ENCODE peak calls at places on chromosomes 12 and 14, in four cellular contexts. H is GM12878, N is SK-N-SH, O is HepG2. E is an unnamed sample.

GRCh38 chr14:65456247-65456646 is 43.7 kb downstream of the FUT8 start:
- DNase-seq in H (no peak), N (no peak), O (no peak), E (no peak)

GRCh38 chr12:122894173-122895121 is 1.5 kb downstream of the VPS37B start:
- DNase-seq in N (no peak), H (no peak), O (no peak), E (no peak)

GRCh38 chr14:29216774-29217232 is 450.2 kb downstream of the FOXG1 start:
- DNase-seq in H (no peak), N (no peak), O (no peak), E (no peak)

GRCh38 chr14:33951183-33951840 is 438 bp upstream of the EGLN3 start:
- DNase-seq in H (no peak), N (no peak), O (no peak), E (no peak)

GRCh38 chr12:26327975-26328635 is 132.7 kb downstream of the SSPN start:
- DNase-seq in H (no peak), O (no peak), N (no peak), E (no peak)

GRCh38 chr12:123801573-123802178 is 39.6 kb downstream of the DNAH10 start:
- DNase-seq in H (no peak), N (no peak), O (no peak), E (no peak)

GRCh38 chr14:33682746-33683145 is 268.1 kb downstream of the EGLN3 start:
- DNase-seq in O (no peak), H (no peak), N (no peak), E (no peak)

GRCh38 chr14:30185832-30186231 is 258.2 kb upstream of the PRKD1 start:
- DNase-seq in H (no peak), N (no peak), O (no peak), E (no peak)

GRCh38 chr12:120089796-120090195 is 26.8 kb downstream of the RAB35 start:
- DNase-seq in N (no peak), O (no peak), H (no peak), E (no peak)

GRCh38 chr14:78975734-78976133 is 805.6 kb downstream of the NRXN3 start:
- DNase-seq in N (no peak), O (no peak), H (no peak), E (no peak)

GRCh38 chr12:69985656-69986055 is 160.6 kb downstream of the MYRFL start:
- DNase-seq in O (peak; percentile 24), N (peak; percentile 37), H (no peak), E (peak; percentile 7)

GRCh38 chr14:87888136-87888999 is 104.6 kb downstream of the GALC start:
- DNase-seq in N (peak; percentile 12), H (no peak), O (peak; percentile 14), E (peak; percentile 39)

GRCh38 chr14:76077340-76077739 is 74.4 kb upstream of the GPATCH2L start:
- DNase-seq in H (no peak), O (no peak), N (no peak), E (no peak)

GRCh38 chr14:57848786-57849185 is 17.1 kb downstream of the SLC35F4 start:
- DNase-seq in N (no peak), H (no peak), O (no peak), E (no peak)

GRCh38 chr12:6872073-6873048 is 742 bp downstream of the SPSB2 start:
- DNase-seq in H (peak; percentile 26), O (peak; percentile 72), N (peak; percentile 91), E (no peak)

GRCh38 chr12:31558521-31558920 is 32.4 kb downstream of the DENND5B start:
- DNase-seq in O (no peak), N (no peak), H (no peak), E (no peak)

GRCh38 chr12:24719293-24719721 is 229.6 kb downstream of the BCAT1 start:
- DNase-seq in O (no peak), N (no peak), H (no peak), E (no peak)

GRCh38 chr14:35351897-35352273 is 52.7 kb downstream of the NFKBIA start:
- DNase-seq in N (no peak), O (no peak), H (no peak), E (no peak)

GRCh38 chr12:110366474-110367208 is 36.9 kb downstream of the ANAPC7 start:
- DNase-seq in N (no peak), O (no peak), H (no peak), E (no peak)

GRCh38 chr12:111398530-111398929 is 7.2 kb upstream of the SH2B3 start:
- DNase-seq in O (no peak), H (no peak), N (no peak), E (no peak)

GRCh38 chr14:44112774-44113460 is 394.2 kb downstream of the FSCB start:
- DNase-seq in H (no peak), N (no peak), O (no peak), E (no peak)

GRCh38 chr12:114990396-114990795 is 306.4 kb upstream of the TBX3 start:
- DNase-seq in N (no peak), O (no peak), H (no peak), E (no peak)

DNA sequence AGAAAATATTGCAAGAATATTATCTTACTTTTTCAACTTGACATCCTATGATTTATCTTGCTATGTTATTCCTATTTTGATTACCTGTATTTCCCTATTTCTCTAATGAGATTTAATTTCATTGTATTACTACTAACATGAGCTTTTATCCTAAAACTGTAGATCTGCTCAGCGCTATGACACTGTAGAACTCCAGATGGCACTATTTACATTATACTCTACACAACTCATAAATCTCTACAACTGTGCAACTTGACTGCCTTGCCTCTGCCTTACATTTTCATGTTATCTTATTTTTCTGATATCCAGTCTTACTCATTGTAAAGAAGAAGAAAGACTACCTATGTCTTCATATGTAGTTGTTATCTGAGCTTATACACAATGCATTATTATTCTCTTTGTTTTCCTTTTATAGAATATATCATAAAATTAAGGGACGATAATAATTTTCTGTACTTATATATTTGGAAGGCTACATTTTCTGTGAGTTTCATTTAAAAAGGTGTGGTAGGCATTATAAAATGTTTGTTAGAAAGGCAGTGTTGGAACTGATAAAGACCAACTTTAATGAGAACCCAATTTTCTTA is 24.1 kb downstream of the NUP37 start:
- DNase-seq in H (peak; percentile 4), O (peak; percentile 9), N (peak; percentile 25), E (no peak)
- TF ChIP-seq TCF12 in H (no peak), O (no peak), N (no peak), E (no peak)

GRCh38 chr14:98219638-98220037 is 1052.4 kb downstream of the BCL11B start:
- DNase-seq in O (no peak), N (no peak), H (no peak), E (no peak)
- TF ChIP-seq TCF12 in O (no peak), N (no peak), H (no peak), E (no peak)

GRCh38 chr12:44835641-44836379 is 40.3 kb downstream of the NELL2 start:
- DNase-seq in N (no peak), O (no peak), H (no peak), E (no peak)
- TF ChIP-seq TCF12 in N (no peak), O (no peak), H (no peak), E (no peak)

DNA sequence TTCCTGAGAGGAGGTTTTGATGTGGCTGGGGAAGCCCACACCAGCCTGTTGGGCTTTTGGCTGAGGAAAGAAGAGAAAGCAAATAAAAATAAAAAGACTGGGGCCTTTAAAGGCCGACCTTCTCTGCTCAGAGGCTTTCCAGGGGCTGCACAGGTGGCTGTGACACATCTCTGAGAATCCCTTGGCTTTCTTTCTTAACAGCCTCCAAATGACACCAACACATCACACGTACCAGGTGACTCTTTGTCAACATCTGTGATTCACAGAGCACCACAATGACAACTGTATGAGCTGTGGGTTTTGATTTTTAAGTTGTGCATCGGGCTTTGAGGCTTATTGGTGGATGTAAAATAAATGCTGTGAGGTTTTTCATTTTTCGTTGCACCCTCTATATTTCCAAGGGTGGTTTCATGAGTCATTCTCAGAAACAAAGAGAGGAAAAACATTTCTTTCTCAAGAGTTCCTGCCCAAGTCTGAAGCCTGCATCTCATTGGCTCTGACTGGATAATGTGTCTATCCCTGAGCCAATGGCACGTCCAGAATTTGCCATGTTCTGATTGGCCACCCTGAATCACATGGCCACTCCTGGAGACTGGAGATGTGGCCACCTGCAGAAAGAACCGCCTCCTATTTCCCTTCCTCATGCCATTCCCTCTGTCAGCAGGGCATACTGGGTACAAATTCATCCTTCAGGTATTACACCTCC is 349.0 kb downstream of the GLT1D1 start:
- DNase-seq in N (no peak), H (no peak), O (no peak), E (no peak)
- TF ChIP-seq TCF12 in N (no peak), H (no peak), O (no peak), E (no peak)

GRCh38 chr14:61558271-61558670 is 137.0 kb upstream of the HIF1A start:
- DNase-seq in H (no peak), N (no peak), O (no peak), E (no peak)
- TF ChIP-seq TCF12 in H (no peak), N (no peak), O (no peak), E (no peak)

E was measured in H1.